ENCODE peak calls at places on chromosomes 2 and 18, in four cellular contexts. C is mesendoderm, H is SJCRH30, M is esophagus squamous epithelium. J is an unnamed sample.

GRCh38 chr2:75870654-75871137 is 160.0 kb upstream of the GCFC2 start:
- DNase-seq in C (no peak), H (no peak), M (no peak), J (peak; percentile 66)

GRCh38 chr2:106885326-106885725 is 641 bp downstream of the ST6GAL2 start:
- DNase-seq in C (peak; percentile 32), H (no peak), M (no peak), J (peak; percentile 53)

GRCh38 chr2:122148128-122148792 is 392.8 kb downstream of the TSN start:
- DNase-seq in C (no peak), H (no peak), M (no peak), J (no peak)

GRCh38 chr2:181183878-181184553 is 203.6 kb downstream of the UBE2E3 start:
- DNase-seq in C (no peak), H (no peak), M (no peak), J (no peak)

GRCh38 chr18:25496544-25496943 is 144.6 kb upstream of the ZNF521 start:
- DNase-seq in C (no peak), H (no peak), M (no peak), J (no peak)

GRCh38 chr18:3916082-3916481 is 466.1 kb downstream of the TGIF1 start:
- DNase-seq in C (no peak), H (no peak), M (no peak), J (no peak)

GRCh38 chr2:105181282-105181681 is 60.3 kb upstream of the GPR45 start:
- DNase-seq in C (no peak), H (no peak), M (no peak), J (no peak)

GRCh38 chr2:203451686-203452085 is 83.4 kb downstream of the RAPH1 start:
- DNase-seq in C (no peak), H (no peak), M (no peak), J (no peak)

GRCh38 chr2:200929334-200930249 is 33.9 kb downstream of the ORC2 start:
- DNase-seq in C (no peak), H (no peak), M (no peak), J (no peak)

DNA sequence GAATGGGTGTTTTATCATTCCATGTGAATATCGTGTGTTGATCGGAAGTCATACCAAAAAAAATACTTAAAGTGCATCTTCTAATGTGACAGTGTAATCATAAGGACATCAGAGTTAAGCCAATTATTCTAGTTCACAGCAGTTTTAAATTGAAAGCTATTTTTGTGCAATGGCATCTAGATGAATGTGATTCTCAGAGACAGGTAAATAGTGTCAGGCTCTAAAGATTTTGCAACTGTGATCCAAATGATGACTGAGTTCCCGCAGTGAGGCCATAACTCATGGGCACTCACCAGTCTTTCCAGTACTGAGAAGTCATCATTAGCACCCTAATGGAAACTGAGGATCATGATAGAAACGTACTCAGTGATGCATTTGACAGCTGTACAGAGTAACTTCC is 542.6 kb downstream of the PARD3B start:
- DNase-seq in C (no peak), H (no peak), M (no peak), J (no peak)
- H3K27ac ChIP-seq in C (no peak overlapping the region), H (no peak overlapping the region), M (no peak overlapping the region), J (no peak overlapping the region)

GRCh38 chr2:43210125-43210466 is 16.3 kb downstream of the ZFP36L2 start:
- DNase-seq in C (no peak), H (no peak), M (no peak), J (no peak)
- H3K4me1 ChIP-seq in C (no peaks in the 10 kb centered on the region), H (no peaks in the 10 kb centered on the region), M (peaks cover 16% of the 10 kb centered on the region), J (no peaks in the 10 kb centered on the region)

GRCh38 chr2:216700778-216701177 is 5.4 kb upstream of the IGFBP5 start:
- DNase-seq in C (no peak), H (peak; percentile 33), M (no peak), J (no peak)
- H3K27ac ChIP-seq in C (no peak overlapping the region), H (no peak overlapping the region), M (peak overlapping the region; percentile 54), J (no peak overlapping the region)

GRCh38 chr18:34838669-34839068 is 128.6 kb downstream of the DTNA start:
- DNase-seq in C (no peak), H (no peak), M (no peak), J (no peak)
- H3K4me1 ChIP-seq in C (no peaks in the 10 kb centered on the region), H (no peaks in the 10 kb centered on the region), M (no peaks in the 10 kb centered on the region), J (no peaks in the 10 kb centered on the region)

GRCh38 chr18:13562494-13563029 is 163.8 kb downstream of the FAM210A start:
- DNase-seq in C (no peak), H (no peak), M (no peak), J (no peak)

GRCh38 chr18:13563390-13563805 is 163.0 kb downstream of the FAM210A start:
- DNase-seq in C (no peak), H (no peak), M (no peak), J (no peak)

GRCh38 chr18:13558790-13559189 is 167.6 kb downstream of the FAM210A start:
- DNase-seq in C (no peak), H (no peak), M (no peak), J (peak; percentile 26)

GRCh38 chr18:13558132-13558531 is 168.2 kb downstream of the FAM210A start:
- DNase-seq in C (peak; percentile 72), H (peak; percentile 14), M (no peak), J (peak; percentile 78)

GRCh38 chr18:13560306-13560705 is 166.1 kb downstream of the FAM210A start:
- DNase-seq in C (no peak), H (no peak), M (no peak), J (no peak)
- H3K27ac ChIP-seq in C (no peak overlapping the region), H (no peak overlapping the region), M (no peak overlapping the region), J (no peak overlapping the region)

GRCh38 chr2:54109848-54110247 is 5.6 kb upstream of the ACYP2 start:
- DNase-seq in C (no peak), H (no peak), M (no peak), J (no peak)
- H3K4me1 ChIP-seq in C (no peaks in the 10 kb centered on the region), H (no peaks in the 10 kb centered on the region), M (peaks cover 2% of the 10 kb centered on the region), J (no peaks in the 10 kb centered on the region)

DNA sequence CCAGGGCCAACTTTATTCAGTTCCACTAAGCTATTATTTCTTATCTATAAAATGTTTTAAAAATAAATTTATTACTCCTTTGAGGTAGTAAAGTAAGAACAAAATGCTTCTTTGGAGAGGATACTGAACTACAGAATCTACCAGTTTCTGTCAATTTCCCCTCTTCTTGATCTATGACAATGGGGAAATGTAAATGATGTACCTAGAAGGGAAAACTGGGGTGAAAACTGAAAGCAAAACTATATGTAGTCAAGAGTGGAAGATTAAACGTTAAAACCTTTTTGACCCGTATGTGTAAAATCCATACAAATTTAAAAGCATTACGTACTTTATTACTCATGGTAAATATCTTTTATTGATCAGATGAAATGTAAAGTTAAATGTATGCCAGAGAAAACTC is 1287.8 kb upstream of the TMEFF2 start:
- DNase-seq in C (no peak), H (no peak), M (no peak), J (no peak)
- H3K27ac ChIP-seq in C (no peak overlapping the region), H (no peak overlapping the region), M (no peak overlapping the region), J (no peak overlapping the region)

J was measured in endodermal cell.